ENCODE peak calls at places on chromosome 17, in eight cellular contexts. I, M, Y, Q, T, Z, D and V are unnamed samples.

GRCh38 chr17:17987901-17988300 is 15.2 kb downstream of the DRC3 start:
- DNase-seq in D (no peak), M (no peak), Z (no peak), Q (no peak), I (no peak), Y (no peak), T (no peak), V (no peak)

GRCh38 chr17:83103200-83103937 is 24.0 kb downstream of the METRNL start:
- DNase-seq in D (no peak), Z (no peak), Q (peak; percentile 21), T (peak; percentile 85), M (peak; percentile 65), I (peak; percentile 96), Y (peak; percentile 94), V (no peak)

GRCh38 chr17:64212122-64212521 is 50.9 kb downstream of the TEX2 start:
- DNase-seq in I (no peak), T (no peak), M (peak; percentile 34), Q (no peak), Z (no peak), D (peak; percentile 55), Y (no peak), V (no peak)

GRCh38 chr17:2700031-2700490 is 11.5 kb downstream of the CLUH start:
- DNase-seq in Q (no peak), D (no peak), I (peak; percentile 55), M (no peak), Z (no peak), T (no peak), Y (no peak), V (peak; percentile 38)

GRCh38 chr17:74354123-74354522 is 7.5 kb downstream of the BTBD17 start:
- DNase-seq in Z (peak; percentile 68), M (no peak), I (no peak), Q (peak; percentile 51), T (peak; percentile 74), D (no peak), Y (no peak), V (no peak)

GRCh38 chr17:35046740-35047283 is 16.7 kb downstream of the RFFL start:
- DNase-seq in I (no peak), T (no peak), Q (peak; percentile 78), D (peak; percentile 65), Z (peak; percentile 40), Y (no peak), M (peak; percentile 71), V (no peak)

GRCh38 chr17:63306855-63307254 is 139.3 kb downstream of the CYB561 start:
- DNase-seq in D (no peak), Q (no peak), I (no peak), M (no peak), T (no peak), Y (no peak), Z (no peak), V (no peak)

GRCh38 chr17:28268610-28269313 is 50.2 kb upstream of the TMEM97 start:
- DNase-seq in Q (no peak), Z (no peak), T (no peak), M (no peak), D (no peak), I (no peak), Y (no peak), V (no peak)

GRCh38 chr17:75352079-75352569 is 53.4 kb downstream of the GRB2 start:
- DNase-seq in Z (no peak), M (no peak), Q (no peak), Y (no peak), D (no peak), I (no peak), T (no peak), V (no peak)

GRCh38 chr17:45334231-45334630 is 17.4 kb upstream of the MAP3K14 start:
- DNase-seq in M (no peak), Q (no peak), Z (peak; percentile 25), T (no peak), D (no peak), Y (peak; percentile 97), I (peak; percentile 42), V (no peak)